ENCODE peak calls at places on chromosomes 11 and 22, in four cellular contexts. F is left lung, B is suprapubic skin, V is fibroblast of pulmonary artery. N is an unnamed sample.

GRCh38 chr11:70111269-70112016 is 33.3 kb downstream of the ANO1 start:
- DNase-seq in F (peak), B (peak), V (peak), N (no peak)

GRCh38 chr11:116460156-116460965 is 312.4 kb downstream of the BUD13 start:
- DNase-seq in F (no peak), B (no peak), V (no peak), N (no peak)

GRCh38 chr22:29816128-29816527 is 21.9 kb downstream of the ASCC2 start:
- DNase-seq in F (no peak), B (no peak), V (no peak), N (no peak)

GRCh38 chr11:128553662-128554392 is 33.5 kb downstream of the ETS1 start:
- DNase-seq in F (no peak), B (no peak), V (peak), N (peak)

GRCh38 chr11:131672191-131672590 is 301.8 kb downstream of the NTM start:
- DNase-seq in F (no peak), B (no peak), V (no peak), N (no peak)

GRCh38 chr11:103281301-103281700 is 172.1 kb downstream of the DYNC2H1 start:
- DNase-seq in F (no peak), B (no peak), V (no peak), N (peak)

GRCh38 chr11:26227311-26227710 is 104.6 kb upstream of the ANO3 start:
- DNase-seq in F (no peak), B (no peak), V (peak), N (peak)

GRCh38 chr11:120950880-120951279 is 73.0 kb upstream of the TBCEL start:
- DNase-seq in F (no peak), B (no peak), V (no peak), N (no peak)

GRCh38 chr11:10526974-10527918 is 13.7 kb downstream of the RNF141 start:
- DNase-seq in F (no peak), B (no peak), V (no peak), N (peak)

GRCh38 chr11:104700609-104701008 is 197.7 kb downstream of the CASP12 start:
- DNase-seq in F (no peak), B (no peak), V (peak), N (peak)

GRCh38 chr11:35579557-35580396 is 38.5 kb upstream of the FJX1 start:
- DNase-seq in F (no peak), B (no peak), V (peak), N (peak)

GRCh38 chr11:115630109-115630700 is 126.0 kb upstream of the CADM1 start:
- DNase-seq in F (no peak), B (no peak), V (no peak), N (no peak)

GRCh38 chr11:8019671-8020597 is 32.8 kb downstream of the EIF3F start:
- DNase-seq in F (peak), B (peak), V (peak), N (peak)

GRCh38 chr11:2523821-2524391 is 79.1 kb downstream of the KCNQ1 start:
- DNase-seq in F (peak), B (peak), V (no peak), N (no peak)

GRCh38 chr11:10392680-10393079 is 62.4 kb upstream of the AMPD3 start:
- DNase-seq in F (no peak), B (no peak), V (no peak), N (peak)

GRCh38 chr11:60924906-60925684 is 835 bp downstream of the TMEM132A start:
- DNase-seq in F (no peak), B (no peak), V (no peak), N (no peak)

GRCh38 chr11:22193348-22194051 is 615 bp downstream of the ANO5 start:
- DNase-seq in F (peak), B (peak), V (no peak), N (no peak)
- H3K4me3 ChIP-seq in F (peak), B (peak), V (peak), N (no peak)

GRCh38 chr11:134466035-134466908 is 54.2 kb upstream of the B3GAT1 start:
- DNase-seq in F (no peak), B (no peak), V (no peak), N (no peak)
- H3K4me3 ChIP-seq in F (no peak), B (no peak), V (no peak), N (no peak)

DNA sequence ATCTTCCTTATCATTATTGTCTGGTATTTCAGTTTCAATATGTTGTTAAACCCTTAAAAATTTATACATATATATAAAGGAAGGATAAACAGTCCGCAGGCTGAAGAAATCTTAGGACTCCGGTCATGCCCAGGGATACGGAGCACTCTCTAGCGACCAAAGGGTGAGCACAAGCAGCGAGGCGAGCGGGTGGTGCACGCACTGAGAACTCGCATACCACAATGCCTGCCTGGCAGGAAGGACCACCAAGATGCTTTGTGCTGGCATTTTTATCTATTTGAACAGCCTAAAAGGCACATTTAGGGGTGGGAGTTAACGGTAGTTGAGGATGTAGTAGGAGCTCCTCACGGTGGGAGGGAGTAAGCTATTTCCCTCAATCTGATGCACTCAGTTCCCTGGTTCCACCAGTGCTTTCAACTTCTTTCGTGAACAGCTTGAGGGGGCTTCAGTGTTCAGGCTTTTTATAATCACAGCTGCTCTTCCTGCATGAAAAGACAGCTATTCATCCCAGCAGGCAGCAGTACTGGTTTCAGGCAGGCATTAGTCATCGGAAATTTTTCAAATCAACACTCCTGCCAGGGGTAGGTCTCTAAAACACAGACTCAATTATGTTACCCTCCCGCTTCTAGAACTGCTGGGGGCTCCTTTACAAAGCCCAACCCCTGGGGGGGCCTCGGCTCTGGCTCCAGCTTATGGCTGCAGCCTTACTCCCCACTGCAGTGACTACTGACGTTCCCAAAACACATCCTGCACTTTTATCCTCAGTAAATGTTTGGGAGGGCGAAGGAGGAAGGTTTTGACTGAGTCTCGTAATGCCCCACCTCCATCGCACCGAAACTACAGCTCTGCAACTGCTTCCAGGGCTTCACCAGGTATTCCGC is 6.0 kb downstream of the POLDIP3 start:
- DNase-seq in F (peak), B (no peak), V (peak), N (peak)
- H3K4me3 ChIP-seq in F (no peak), B (peak), V (peak), N (no peak)

GRCh38 chr11:114259551-114259983 is 36.6 kb upstream of the NNMT start:
- DNase-seq in F (no peak), B (no peak), V (no peak), N (no peak)
- H3K4me3 ChIP-seq in F (no peak), B (no peak), V (no peak), N (no peak)

GRCh38 chr11:76455331-76455730 is 10.5 kb downstream of the EMSY start:
- DNase-seq in F (no peak), B (no peak), V (peak), N (no peak)
- H3K4me3 ChIP-seq in F (no peak), B (no peak), V (no peak), N (no peak)

GRCh38 chr11:36578458-36578857 is 10.7 kb downstream of the RAG1 start:
- DNase-seq in F (no peak), B (no peak), V (no peak), N (no peak)

GRCh38 chr11:36583667-36584066 is 10.6 kb upstream of the IFTAP start:
- DNase-seq in F (no peak), B (no peak), V (no peak), N (no peak)

GRCh38 chr11:36577373-36577772 is 9.6 kb downstream of the RAG1 start:
- DNase-seq in F (no peak), B (no peak), V (no peak), N (no peak)

GRCh38 chr11:36577859-36578258 is 10.1 kb downstream of the RAG1 start:
- DNase-seq in F (no peak), B (no peak), V (peak), N (peak)

GRCh38 chr11:36581536-36581935 is 12.8 kb upstream of the IFTAP start:
- DNase-seq in F (no peak), B (no peak), V (no peak), N (no peak)
- H3K4me3 ChIP-seq in F (no peak), B (no peak), V (no peak), N (no peak)

DNA sequence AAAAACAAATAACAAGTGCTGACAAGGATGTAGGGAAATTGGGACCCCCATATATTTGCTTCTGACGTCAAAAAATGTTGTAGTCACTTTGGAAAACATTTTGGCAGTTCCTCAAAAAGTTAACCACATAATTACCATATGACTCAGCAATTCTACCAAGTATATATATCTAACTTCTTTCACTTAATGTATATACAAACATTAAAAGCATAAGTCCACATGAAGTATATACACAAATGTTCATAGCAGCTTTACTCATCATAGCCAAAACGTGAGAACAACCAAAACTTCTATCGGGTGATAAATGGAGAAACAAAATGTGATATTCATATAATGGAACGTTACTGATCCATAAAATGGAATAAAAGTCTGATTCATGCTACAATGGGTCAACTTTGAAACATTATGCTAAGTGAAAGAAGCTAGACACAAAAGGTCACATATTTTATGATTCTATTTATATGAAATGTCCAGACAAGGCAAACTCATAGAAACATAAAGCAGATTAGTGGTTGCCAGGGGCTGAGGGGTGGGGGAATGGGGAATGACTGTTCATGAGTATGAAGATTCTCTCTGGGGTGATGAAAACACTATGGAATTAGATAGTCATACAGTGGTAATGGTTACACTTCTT is 48.7 kb upstream of the TEAD1 start:
- DNase-seq in F (no peak), B (no peak), V (peak), N (peak)
- H3K4me3 ChIP-seq in F (no peak), B (no peak), V (no peak), N (no peak)

GRCh38 chr22:39707816-39708215 is 137.3 kb downstream of the CACNA1I start:
- DNase-seq in F (no peak), B (no peak), V (no peak), N (no peak)
- H3K4me3 ChIP-seq in F (no peak), B (no peak), V (no peak), N (no peak)

N was measured in foreskin fibroblast.